ENCODE peak calls at places on chromosomes 12 and 14, in eight cellular contexts. H is cardiac muscle cell, Y is breast epithelium, J is pancreas, S is WERI-Rb-1, A is heart left ventricle, B is PC-9, P is endodermal cell. N is an unnamed sample.

GRCh38 chr12:115201928-115202327 is 518.0 kb upstream of the TBX3 start:
- DNase-seq in S (no peak), H (no peak), J (no peak), Y (no peak), B (no peak), A (no peak), P (no peak), N (no peak)

GRCh38 chr12:128353271-128353670 is 86.3 kb downstream of the TMEM132C start:
- DNase-seq in A (no peak), S (no peak), B (no peak), P (peak; percentile 54), Y (no peak), J (no peak), H (no peak), N (no peak)

GRCh38 chr12:80056845-80057244 is 42.5 kb upstream of the OTOGL start:
- DNase-seq in P (no peak), Y (no peak), B (no peak), H (no peak), S (no peak), A (no peak), J (peak; percentile 69), N (no peak)

GRCh38 chr14:92687681-92688433 is 60.6 kb downstream of the LGMN start:
- DNase-seq in H (peak; percentile 61), J (peak; percentile 59), A (peak; percentile 77), Y (no peak), B (no peak), P (peak; percentile 79), S (peak; percentile 88), N (no peak)

GRCh38 chr12:1284611-1285010 is 293.6 kb downstream of the ERC1 start:
- DNase-seq in B (no peak), J (no peak), A (no peak), Y (no peak), P (no peak), S (no peak), H (no peak), N (no peak)

GRCh38 chr12:124921200-124922008 is 7.0 kb upstream of the UBC start:
- DNase-seq in S (peak; percentile 58), A (peak; percentile 74), H (peak; percentile 66), B (no peak), P (peak; percentile 91), J (no peak), Y (no peak), N (peak; percentile 83)

GRCh38 chr12:78568326-78569020 is 296.1 kb upstream of the SYT1 start:
- DNase-seq in Y (no peak), S (no peak), B (no peak), A (no peak), J (no peak), H (no peak), P (no peak), N (no peak)

GRCh38 chr12:126891789-126892188 is 1375.2 kb upstream of the TMEM132C start:
- DNase-seq in P (peak; percentile 83), A (no peak), B (no peak), S (no peak), H (no peak), J (no peak), Y (no peak), N (no peak)

GRCh38 chr14:96121660-96122395 is 82.7 kb downstream of the C14orf132 start:
- DNase-seq in H (no peak), A (no peak), J (no peak), S (no peak), B (peak; percentile 73), P (no peak), Y (no peak), N (no peak)

GRCh38 chr14:77459072-77459723 is 1.3 kb downstream of the AHSA1 start:
- DNase-seq in H (peak; percentile 73), S (peak; percentile 81), A (no peak), B (peak; percentile 66), Y (no peak), J (peak; percentile 7), P (peak; percentile 88), N (peak; percentile 60)

GRCh38 chr12:122590990-122591389 is 63.9 kb downstream of the KNTC1 start:
- DNase-seq in Y (no peak), B (no peak), H (no peak), S (no peak), J (no peak), P (no peak), A (no peak), N (no peak)

GRCh38 chr12:6903712-6904111 is 910 bp upstream of the LRRC23 start:
- DNase-seq in H (no peak), B (peak; percentile 84), P (no peak), S (no peak), A (no peak), J (no peak), Y (no peak), N (no peak)

GRCh38 chr12:130571089-130571488 is 145.0 kb downstream of the RIMBP2 start:
- DNase-seq in P (no peak), S (no peak), B (no peak), H (no peak), A (no peak), J (no peak), Y (no peak), N (no peak)

GRCh38 chr14:28077005-28077404 is 689.6 kb upstream of the FOXG1 start:
- DNase-seq in S (no peak), A (no peak), Y (no peak), B (no peak), P (no peak), H (no peak), J (no peak), N (no peak)
- H3K9me3 ChIP-seq in S (no peaks in the 10 kb centered on the region), A (peaks cover 16% of the 10 kb centered on the region), Y (no peaks in the 10 kb centered on the region), B (no peaks in the 10 kb centered on the region), P (no peaks in the 10 kb centered on the region), H (no peaks in the 10 kb centered on the region), J (no peaks in the 10 kb centered on the region), N (no peaks in the 10 kb centered on the region)

DNA sequence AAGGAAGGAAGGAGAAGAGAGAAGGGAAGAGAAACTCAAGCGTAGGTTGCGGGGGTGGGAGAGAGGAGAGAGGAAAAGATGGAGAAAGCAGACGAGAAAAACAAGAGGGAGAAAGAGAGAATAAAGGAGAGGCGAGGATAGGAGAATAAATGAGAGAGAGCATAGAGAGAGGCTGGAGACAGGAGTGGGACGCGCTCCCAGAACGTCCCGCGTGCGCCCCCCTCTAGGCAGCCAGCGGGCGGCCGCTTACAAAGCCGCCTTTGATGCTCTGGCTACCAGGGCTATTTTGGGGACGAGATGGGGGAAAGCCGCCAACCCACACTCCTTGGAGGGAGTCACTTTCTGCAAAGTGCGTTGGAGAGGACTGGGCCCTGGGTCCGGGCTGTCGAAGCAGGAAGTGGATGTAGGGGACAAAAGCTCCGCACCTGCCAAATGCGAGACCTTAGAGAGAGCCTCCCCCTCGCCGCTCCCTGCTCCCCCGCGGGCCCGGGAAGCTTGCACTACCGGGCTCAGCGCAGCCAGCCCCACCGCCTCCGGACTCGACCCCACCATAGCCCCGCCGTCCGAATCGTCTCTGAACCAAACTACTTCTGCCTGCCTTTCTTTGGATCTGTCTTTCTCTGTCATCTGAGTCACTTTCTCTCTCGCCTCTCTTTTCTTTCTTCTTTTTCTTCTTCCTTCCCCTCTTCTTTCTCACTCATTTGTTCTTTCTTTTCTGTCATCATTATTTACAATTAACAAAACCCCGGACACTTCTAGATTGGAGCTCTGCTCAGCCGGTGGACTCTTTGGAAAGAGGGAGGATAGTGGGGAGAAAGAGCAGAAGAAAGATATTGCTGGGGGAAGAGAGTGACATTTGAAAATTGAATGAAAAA is 8.0 kb downstream of the ASCL1 start:
- DNase-seq in Y (no peak), J (no peak), P (peak; percentile 80), S (no peak), A (no peak), H (peak; percentile 2), B (no peak), N (no peak)
- H3K9me3 ChIP-seq in Y (peaks cover 8% of the 10 kb centered on the region), J (no peaks in the 10 kb centered on the region), P (peaks cover 18% of the 10 kb centered on the region), S (peaks cover 9% of the 10 kb centered on the region), A (no peaks in the 10 kb centered on the region), H (peaks cover 5% of the 10 kb centered on the region), B (no peaks in the 10 kb centered on the region), N (peaks cover 6% of the 10 kb centered on the region)

GRCh38 chr14:102233081-102233480 is 71.9 kb downstream of the MOK start:
- DNase-seq in J (no peak), A (no peak), Y (no peak), P (peak; percentile 35), S (no peak), H (no peak), B (no peak), N (peak; percentile 49)

GRCh38 chr14:102232348-102232625 is 72.7 kb downstream of the MOK start:
- DNase-seq in P (peak; percentile 47), J (no peak), A (no peak), S (no peak), H (no peak), B (no peak), Y (no peak), N (no peak)

GRCh38 chr14:102230481-102231210 is 74.3 kb downstream of the MOK start:
- DNase-seq in J (no peak), B (no peak), P (peak; percentile 44), H (no peak), S (no peak), A (no peak), Y (no peak), N (no peak)

GRCh38 chr14:102229739-102230092 is 75.2 kb downstream of the MOK start:
- DNase-seq in P (peak; percentile 36), A (no peak), B (no peak), S (no peak), H (no peak), Y (no peak), J (no peak), N (peak; percentile 34)

DNA sequence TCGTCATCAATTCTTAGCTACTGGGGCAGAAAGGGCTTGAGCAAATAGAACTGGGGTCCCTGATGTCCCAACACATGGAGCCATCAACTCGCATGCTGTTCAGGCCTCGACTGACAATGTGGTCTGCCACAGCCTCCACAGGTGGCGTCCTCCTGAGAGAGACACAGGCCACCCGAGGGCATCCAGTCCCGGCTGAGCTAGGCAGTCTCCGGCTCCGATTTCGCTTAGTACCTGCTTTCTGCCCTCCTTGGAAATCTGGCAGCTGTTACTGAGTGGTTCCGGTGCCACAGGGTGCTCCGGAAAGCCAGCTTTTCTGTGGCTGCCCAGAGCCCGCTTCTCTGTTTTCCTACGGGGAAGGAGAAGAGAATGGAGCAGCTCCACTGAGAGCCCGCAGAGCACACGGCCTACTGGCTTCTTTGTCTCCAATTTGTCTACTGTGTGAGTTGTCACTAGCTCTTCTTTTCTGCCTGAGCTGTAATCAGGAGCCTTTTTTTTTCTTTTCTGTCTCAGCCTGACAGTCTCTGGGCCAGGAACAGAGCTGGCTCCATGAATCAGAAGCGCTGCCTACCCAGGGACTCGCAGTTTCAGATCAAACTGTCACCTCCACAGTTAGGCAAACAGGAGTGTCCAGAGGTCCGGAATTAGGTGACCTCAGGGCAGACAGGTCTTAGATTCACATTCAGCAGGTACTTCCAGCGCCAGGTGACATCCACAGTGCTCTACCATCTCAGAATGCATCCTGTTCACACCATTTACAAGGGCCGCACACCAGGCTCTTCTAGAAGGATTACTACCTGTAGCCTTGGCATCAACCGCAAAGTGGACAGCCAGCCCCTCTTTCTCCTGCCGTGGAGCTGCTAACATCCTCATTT is 73.3 kb downstream of the MOK start:
- DNase-seq in S (no peak), B (no peak), Y (no peak), P (peak; percentile 59), A (no peak), H (no peak), J (no peak), N (peak; percentile 70)
- H3K9me3 ChIP-seq in S (no peaks in the 10 kb centered on the region), B (no peaks in the 10 kb centered on the region), Y (no peaks in the 10 kb centered on the region), P (no peaks in the 10 kb centered on the region), A (no peaks in the 10 kb centered on the region), H (no peaks in the 10 kb centered on the region), J (no peaks in the 10 kb centered on the region), N (no peaks in the 10 kb centered on the region)

DNA sequence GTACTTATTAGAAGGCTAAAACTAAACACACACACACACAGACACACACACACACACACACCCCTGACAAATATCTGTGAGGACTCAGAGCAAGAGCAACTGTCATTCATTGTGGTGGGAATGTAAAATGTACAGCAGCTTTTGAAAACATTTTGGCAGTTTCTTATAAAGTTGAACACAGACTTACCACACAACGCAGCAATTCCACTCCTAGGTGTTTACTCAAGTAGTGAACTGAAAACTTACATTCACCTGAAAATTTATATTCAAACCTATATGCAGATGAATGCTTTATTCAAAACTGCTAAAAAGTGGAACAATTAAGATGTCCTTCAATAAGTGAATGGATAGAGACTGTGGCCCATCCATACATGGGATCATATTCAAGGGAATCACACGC is 18.6 kb downstream of the ZNF605 start:
- DNase-seq in S (no peak), J (no peak), A (no peak), Y (no peak), B (no peak), H (no peak), P (no peak), N (no peak)
- H3K9me3 ChIP-seq in S (peaks cover 29% of the 10 kb centered on the region), J (no peaks in the 10 kb centered on the region), A (peaks cover 86% of the 10 kb centered on the region), Y (peaks cover 84% of the 10 kb centered on the region), B (peaks cover 23% of the 10 kb centered on the region), H (no peaks in the 10 kb centered on the region), P (peaks cover 73% of the 10 kb centered on the region), N (peaks cover 24% of the 10 kb centered on the region)